ENCODE peak calls at places on chromosome 1, in five cellular contexts. One of them, this sample, is unnamed.

GRCh38 chr1:36321119-36321951 is 2.1 kb downstream of the EVA1B start:
- DNase-seq in GDM1: no peak
- DNase-seq in Calu3: no peak
- DNase-seq in adipocyte: peak; percentile 99
- DNase-seq in effector CD4-positive, alpha-beta T cell: no peak
- DNase-seq in this sample: no peak

GRCh38 chr1:33402234-33402633 is 28.7 kb downstream of the PHC2 start:
- DNase-seq in GDM1: no peak
- DNase-seq in Calu3: no peak
- DNase-seq in adipocyte: no peak
- DNase-seq in effector CD4-positive, alpha-beta T cell: no peak
- DNase-seq in this sample: no peak

GRCh38 chr1:23430803-23431202 is 6.3 kb upstream of the TCEA3 start:
- DNase-seq in Calu3: no peak
- DNase-seq in effector CD4-positive, alpha-beta T cell: no peak
- DNase-seq in GDM1: no peak
- DNase-seq in adipocyte: no peak
- DNase-seq in this sample: no peak

GRCh38 chr1:219773775-219774174 is 154.6 kb downstream of the SLC30A10 start:
- DNase-seq in effector CD4-positive, alpha-beta T cell: no peak
- DNase-seq in adipocyte: no peak
- DNase-seq in Calu3: no peak
- DNase-seq in GDM1: no peak
- DNase-seq in this sample: no peak

GRCh38 chr1:228213917-228214808 is 6.3 kb downstream of the OBSCN start:
- DNase-seq in Calu3: no peak
- DNase-seq in effector CD4-positive, alpha-beta T cell: no peak
- DNase-seq in GDM1: no peak
- DNase-seq in adipocyte: no peak
- DNase-seq in this sample: no peak

GRCh38 chr1:5597171-5597864 is 394.9 kb downstream of the NPHP4 start:
- DNase-seq in adipocyte: no peak
- DNase-seq in effector CD4-positive, alpha-beta T cell: no peak
- DNase-seq in Calu3: no peak
- DNase-seq in GDM1: no peak
- DNase-seq in this sample: no peak

GRCh38 chr1:222081859-222082258 is 340.0 kb upstream of the DUSP10 start:
- DNase-seq in GDM1: no peak
- DNase-seq in adipocyte: no peak
- DNase-seq in Calu3: no peak
- DNase-seq in effector CD4-positive, alpha-beta T cell: no peak
- DNase-seq in this sample: no peak

GRCh38 chr1:42282024-42282579 is 52.9 kb downstream of the FOXJ3 start:
- DNase-seq in GDM1: no peak
- DNase-seq in effector CD4-positive, alpha-beta T cell: no peak
- DNase-seq in Calu3: no peak
- DNase-seq in adipocyte: peak; percentile 58
- DNase-seq in this sample: no peak

GRCh38 chr1:223258751-223259177 is 105.2 kb downstream of the SUSD4 start:
- DNase-seq in effector CD4-positive, alpha-beta T cell: no peak
- DNase-seq in GDM1: no peak
- DNase-seq in adipocyte: peak; percentile 55
- DNase-seq in Calu3: peak; percentile 66
- DNase-seq in this sample: no peak

GRCh38 chr1:50667710-50668356 is 244.6 kb upstream of the DMRTA2 start:
- DNase-seq in Calu3: no peak
- DNase-seq in GDM1: no peak
- DNase-seq in adipocyte: peak; percentile 31
- DNase-seq in effector CD4-positive, alpha-beta T cell: no peak
- DNase-seq in this sample: no peak

GRCh38 chr1:154448271-154448905 is 43.2 kb downstream of the IL6R start:
- DNase-seq in adipocyte: no peak
- DNase-seq in Calu3: no peak
- DNase-seq in effector CD4-positive, alpha-beta T cell: no peak
- DNase-seq in GDM1: no peak
- DNase-seq in this sample: no peak

GRCh38 chr1:221740260-221740830 is 1.5 kb downstream of the DUSP10 start:
- DNase-seq in GDM1: no peak
- DNase-seq in Calu3: peak; percentile 26
- DNase-seq in adipocyte: peak; percentile 44
- DNase-seq in effector CD4-positive, alpha-beta T cell: no peak
- DNase-seq in this sample: no peak

GRCh38 chr1:244664353-244664752 is 11.4 kb downstream of the DESI2 start:
- DNase-seq in GDM1: no peak
- DNase-seq in adipocyte: no peak
- DNase-seq in effector CD4-positive, alpha-beta T cell: no peak
- DNase-seq in Calu3: no peak
- DNase-seq in this sample: no peak

GRCh38 chr1:65232402-65233122 is 76.8 kb upstream of the DNAJC6 start:
- DNase-seq in effector CD4-positive, alpha-beta T cell: no peak
- DNase-seq in GDM1: no peak
- DNase-seq in adipocyte: no peak
- DNase-seq in Calu3: no peak
- DNase-seq in this sample: no peak

GRCh38 chr1:204431310-204432184 is 19.9 kb upstream of the PPP1R15B start:
- DNase-seq in GDM1: peak; percentile 37
- DNase-seq in Calu3: peak; percentile 87
- DNase-seq in adipocyte: peak; percentile 92
- DNase-seq in effector CD4-positive, alpha-beta T cell: peak; percentile 77
- DNase-seq in this sample: peak; percentile 48

GRCh38 chr1:155485945-155486344 is 76.7 kb downstream of the ASH1L start:
- DNase-seq in Calu3: no peak
- DNase-seq in GDM1: no peak
- DNase-seq in adipocyte: no peak
- DNase-seq in effector CD4-positive, alpha-beta T cell: no peak
- DNase-seq in this sample: no peak

GRCh38 chr1:241817331-241817792 is 30.6 kb upstream of the EXO1 start:
- DNase-seq in adipocyte: peak; percentile 73
- DNase-seq in Calu3: no peak
- DNase-seq in GDM1: no peak
- DNase-seq in effector CD4-positive, alpha-beta T cell: no peak
- DNase-seq in this sample: peak; percentile 12

GRCh38 chr1:205430631-205431305 is 8.9 kb upstream of the LEMD1 start:
- DNase-seq in GDM1: peak; percentile 31
- DNase-seq in effector CD4-positive, alpha-beta T cell: peak; percentile 25
- DNase-seq in adipocyte: peak; percentile 69
- DNase-seq in Calu3: peak; percentile 76
- DNase-seq in this sample: no peak

GRCh38 chr1:55305735-55306134 is 90.6 kb upstream of the USP24 start:
- DNase-seq in effector CD4-positive, alpha-beta T cell: no peak
- DNase-seq in GDM1: no peak
- DNase-seq in Calu3: no peak
- DNase-seq in adipocyte: no peak
- DNase-seq in this sample: no peak

GRCh38 chr1:110174961-110175360 is 24.7 kb downstream of the SLC6A17 start:
- DNase-seq in adipocyte: peak; percentile 34
- DNase-seq in effector CD4-positive, alpha-beta T cell: no peak
- DNase-seq in GDM1: no peak
- DNase-seq in Calu3: no peak
- DNase-seq in this sample: no peak

GRCh38 chr1:200292699-200293098 is 117.1 kb downstream of the ZNF281 start:
- DNase-seq in GDM1: no peak
- DNase-seq in Calu3: no peak
- DNase-seq in adipocyte: no peak
- DNase-seq in effector CD4-positive, alpha-beta T cell: no peak
- DNase-seq in this sample: no peak

GRCh38 chr1:25864434-25864833 is 5.2 kb upstream of the AUNIP start:
- DNase-seq in GDM1: no peak
- DNase-seq in adipocyte: no peak
- DNase-seq in effector CD4-positive, alpha-beta T cell: no peak
- DNase-seq in Calu3: no peak
- DNase-seq in this sample: no peak

GRCh38 chr1:197469620-197470210 is 201.7 kb downstream of the CRB1 start:
- DNase-seq in effector CD4-positive, alpha-beta T cell: no peak
- DNase-seq in adipocyte: no peak
- DNase-seq in GDM1: peak; percentile 33
- DNase-seq in Calu3: no peak
- DNase-seq in this sample: no peak

GRCh38 chr1:157580179-157580827 is 17.6 kb downstream of the FCRL4 start:
- DNase-seq in Calu3: peak; percentile 69
- DNase-seq in GDM1: peak; percentile 17
- DNase-seq in effector CD4-positive, alpha-beta T cell: peak; percentile 8
- DNase-seq in adipocyte: peak; percentile 73
- DNase-seq in this sample: no peak

GRCh38 chr1:51697160-51697559 is 80.3 kb downstream of the OSBPL9 start:
- DNase-seq in Calu3: no peak
- DNase-seq in GDM1: no peak
- DNase-seq in effector CD4-positive, alpha-beta T cell: no peak
- DNase-seq in adipocyte: peak; percentile 28
- DNase-seq in this sample: no peak

GRCh38 chr1:156480015-156480368 is 20.6 kb downstream of the MEF2D start:
- DNase-seq in adipocyte: no peak
- DNase-seq in Calu3: peak; percentile 36
- DNase-seq in effector CD4-positive, alpha-beta T cell: no peak
- DNase-seq in GDM1: no peak
- DNase-seq in this sample: no peak

GRCh38 chr1:238647877-238648276 is 738.5 kb upstream of the CHRM3 start:
- DNase-seq in GDM1: no peak
- DNase-seq in Calu3: peak; percentile 50
- DNase-seq in effector CD4-positive, alpha-beta T cell: no peak
- DNase-seq in adipocyte: peak; percentile 95
- DNase-seq in this sample: peak; percentile 40

GRCh38 chr1:111234866-111235265 is 7.4 kb downstream of the CHI3L2 start:
- DNase-seq in effector CD4-positive, alpha-beta T cell: no peak
- DNase-seq in GDM1: no peak
- DNase-seq in Calu3: no peak
- DNase-seq in adipocyte: peak; percentile 50
- DNase-seq in this sample: no peak

GRCh38 chr1:167713330-167714081 is 8.3 kb upstream of the MPZL1 start:
- DNase-seq in effector CD4-positive, alpha-beta T cell: no peak
- DNase-seq in GDM1: no peak
- DNase-seq in adipocyte: peak; percentile 45
- DNase-seq in Calu3: peak; percentile 11
- DNase-seq in this sample: no peak

GRCh38 chr1:61313906-61314422 is 231.6 kb downstream of the NFIA start:
- DNase-seq in Calu3: no peak
- DNase-seq in adipocyte: no peak
- DNase-seq in GDM1: no peak
- DNase-seq in effector CD4-positive, alpha-beta T cell: no peak
- DNase-seq in this sample: no peak

GRCh38 chr1:234125283-234125682 is 220.8 kb downstream of the SLC35F3 start:
- DNase-seq in GDM1: no peak
- DNase-seq in adipocyte: no peak
- DNase-seq in effector CD4-positive, alpha-beta T cell: no peak
- DNase-seq in Calu3: peak; percentile 54
- DNase-seq in this sample: no peak

GRCh38 chr1:100461222-100461621 is 76.7 kb upstream of the GPR88 start:
- DNase-seq in effector CD4-positive, alpha-beta T cell: no peak
- DNase-seq in Calu3: no peak
- DNase-seq in adipocyte: peak; percentile 85
- DNase-seq in GDM1: no peak
- DNase-seq in this sample: no peak